ENCODE peak calls at places on chromosomes 3 and 15, in four cellular contexts. Q is GM23248; J is glomerular endothelial cell; H is CD8-positive, alpha-beta memory T cell. N is an unnamed sample.

GRCh38 chr3:196569003-196569516 is 600 bp downstream of the FBXO45 start:
- DNase-seq in Q (peak), H (peak), J (no peak), N (peak)

GRCh38 chr15:68218331-68218730 is 11.2 kb downstream of the CLN6 start:
- DNase-seq in J (no peak), H (no peak), Q (no peak), N (no peak)

GRCh38 chr3:8324727-8325126 is 176.9 kb upstream of the LMCD1 start:
- DNase-seq in J (no peak), Q (peak), H (peak), N (no peak)

GRCh38 chr3:128170866-128171516 is 17.7 kb downstream of the EEFSEC start:
- DNase-seq in H (no peak), Q (peak), J (peak), N (peak)

GRCh38 chr3:52091566-52092290 is 35.4 kb upstream of the DUSP7 start:
- DNase-seq in J (no peak), H (peak), Q (peak), N (no peak)

GRCh38 chr3:155912574-155913190 is 42.2 kb downstream of the GMPS start:
- DNase-seq in Q (peak), J (no peak), H (no peak), N (no peak)

GRCh38 chr3:42752961-42753360 is 20.1 kb downstream of the CCDC13 start:
- DNase-seq in Q (no peak), J (no peak), H (no peak), N (no peak)

GRCh38 chr3:4588410-4588809 is 95.3 kb downstream of the ITPR1 start:
- DNase-seq in Q (peak), H (no peak), J (no peak), N (no peak)

GRCh38 chr15:68536331-68537095 is 42.3 kb upstream of the CORO2B start:
- DNase-seq in J (no peak), H (no peak), Q (peak), N (no peak)

GRCh38 chr3:44468572-44469520 is 8.6 kb downstream of the ZNF445 start:
- DNase-seq in Q (peak), H (no peak), J (no peak), N (no peak)

GRCh38 chr3:125059488-125060245 is 3.9 kb upstream of the HEG1 start:
- DNase-seq in J (no peak), Q (peak), H (no peak), N (peak)

GRCh38 chr3:107598926-107599754 is 76.4 kb downstream of the BBX start:
- DNase-seq in Q (peak), H (peak), J (peak), N (peak)

GRCh38 chr3:56799251-56799882 is 2.4 kb downstream of the ARHGEF3 start:
- DNase-seq in H (no peak), J (peak), Q (peak), N (peak)

GRCh38 chr15:63601727-63602185 is 4.6 kb downstream of the FBXL22 start:
- DNase-seq in H (no peak), Q (no peak), J (no peak), N (peak)

GRCh38 chr15:45795487-45796069 is 160.7 kb downstream of the SQOR start:
- DNase-seq in Q (peak), H (no peak), J (peak), N (peak)

GRCh38 chr15:69300129-69300588 is 1.4 kb downstream of the PAQR5 start:
- DNase-seq in H (no peak), Q (no peak), J (no peak), N (peak)

GRCh38 chr3:186095584-186096061 is 13.3 kb downstream of the ETV5 start:
- DNase-seq in H (no peak), J (no peak), Q (no peak), N (no peak)

GRCh38 chr15:31291048-31291578 is 35.5 kb upstream of the KLF13 start:
- DNase-seq in H (no peak), J (no peak), Q (no peak), N (no peak)

GRCh38 chr3:15794842-15795562 is 2.8 kb downstream of the ANKRD28 start:
- DNase-seq in Q (peak), H (no peak), J (no peak), N (no peak)

GRCh38 chr15:39629376-39629775 is 48.5 kb downstream of the THBS1 start:
- DNase-seq in H (peak), Q (peak), J (no peak), N (no peak)

GRCh38 chr3:173865900-173866498 is 468.5 kb downstream of the NLGN1 start:
- DNase-seq in H (no peak), J (no peak), Q (no peak), N (no peak)

GRCh38 chr15:99275061-99275460 is 23.8 kb downstream of the LRRC28 start:
- DNase-seq in Q (no peak), H (no peak), J (no peak), N (no peak)

GRCh38 chr3:47772788-47773187 is 8.9 kb downstream of the SMARCC1 start:
- DNase-seq in Q (no peak), H (no peak), J (no peak), N (no peak)

GRCh38 chr3:182465301-182466185 is 327.8 kb upstream of the ATP11B start:
- DNase-seq in H (no peak), J (no peak), Q (no peak), N (peak)

GRCh38 chr15:85831415-85832113 is 36.8 kb upstream of the KLHL25 start:
- DNase-seq in Q (peak), J (no peak), H (no peak), N (peak)

GRCh38 chr3:49929333-49930240 is at the start of gene MON1A:
- DNase-seq in Q (peak), H (peak), J (no peak), N (peak)

GRCh38 chr3:98602078-98602678 is 8.8 kb upstream of the CPOX start:
- DNase-seq in Q (peak), J (peak), H (no peak), N (peak)